ENCODE peak calls at places on chromosomes 16 and 17, in six cellular contexts. L is gastrocnemius medialis, Q is DND-41, K is adipocyte, D is endodermal cell, R is upper lobe of left lung. I is an unnamed sample. For H3K27me3, the result is how much of the 10 kb centered on the place peaks cover.

GRCh38 chr17:80086081-80086480 is 15.3 kb upstream of the GAA start:
- DNase-seq in L (no peak), D (no peak), K (no peak), Q (no peak), R (no peak), I (no peak)

GRCh38 chr16:81376880-81377279 is 62.1 kb downstream of the GAN start:
- DNase-seq in D (no peak), R (no peak), L (no peak), K (no peak), Q (no peak), I (peak)

GRCh38 chr16:71883849-71884638 is at the start of gene ZNF821:
- DNase-seq in K (peak), L (peak), D (peak), Q (peak), R (peak), I (peak)

GRCh38 chr17:7404737-7405412 is 978 bp upstream of the TMEM256 start:
- DNase-seq in D (peak), R (peak), K (no peak), L (no peak), Q (no peak), I (no peak)

GRCh38 chr17:67011527-67012175 is 32.7 kb upstream of the CACNG1 start:
- DNase-seq in D (no peak), Q (no peak), L (no peak), R (no peak), K (no peak), I (no peak)

GRCh38 chr17:57898487-57899311 is 48.9 kb upstream of the MRPS23 start:
- DNase-seq in L (peak), K (peak), Q (no peak), R (peak), D (peak), I (peak)

GRCh38 chr17:30296499-30297038 is 4.8 kb upstream of the BLMH start:
- DNase-seq in R (no peak), Q (no peak), K (no peak), L (no peak), D (no peak), I (no peak)

GRCh38 chr16:65229191-65229662 is 107.4 kb upstream of the CDH11 start:
- DNase-seq in D (no peak), Q (no peak), K (peak), R (no peak), L (no peak), I (peak)

GRCh38 chr16:14608111-14608566 is 21.9 kb downstream of the PARN start:
- DNase-seq in R (no peak), L (no peak), K (no peak), Q (no peak), D (no peak), I (no peak)

GRCh38 chr17:9842057-9842758 is 16.5 kb downstream of the GLP2R start:
- DNase-seq in R (no peak), D (peak), Q (no peak), K (peak), L (peak), I (peak)

GRCh38 chr17:16916557-16916920 is 55.4 kb downstream of the TNFRSF13B start:
- DNase-seq in K (no peak), D (no peak), R (no peak), L (no peak), Q (no peak), I (no peak)

GRCh38 chr17:9298776-9299295 is 276.8 kb downstream of the STX8 start:
- DNase-seq in K (no peak), L (no peak), D (peak), R (no peak), Q (no peak), I (no peak)

GRCh38 chr17:41689497-41690299 is 1.0 kb downstream of the EIF1 start:
- DNase-seq in K (peak), D (peak), R (no peak), L (no peak), Q (peak), I (peak)

GRCh38 chr17:81271226-81271625 is 23.9 kb downstream of the SLC38A10 start:
- DNase-seq in R (no peak), L (no peak), K (no peak), Q (no peak), D (no peak), I (no peak)

GRCh38 chr17:3695129-3695722 is 729 bp downstream of the P2RX5 start:
- DNase-seq in L (peak), D (peak), R (peak), Q (no peak), K (no peak), I (no peak)

GRCh38 chr16:72419638-72420037 is 247.7 kb upstream of the PMFBP1 start:
- DNase-seq in Q (no peak), K (no peak), R (no peak), D (no peak), L (no peak), I (no peak)

GRCh38 chr17:74775409-74776043 is 619 bp downstream of the NAT9 start:
- DNase-seq in L (no peak), K (no peak), R (no peak), Q (no peak), D (no peak), I (no peak)

GRCh38 chr17:18955009-18955408 is 3.0 kb downstream of the SLC5A10 start:
- DNase-seq in D (peak), K (no peak), R (no peak), L (no peak), Q (no peak), I (no peak)

GRCh38 chr16:24062270-24062817 is 193.8 kb upstream of the CACNG3 start:
- DNase-seq in L (no peak), R (no peak), D (no peak), Q (no peak), K (no peak), I (no peak)

GRCh38 chr16:23119570-23119969 is 29.7 kb downstream of the USP31 start:
- DNase-seq in K (peak), D (no peak), R (no peak), Q (no peak), L (no peak), I (peak)

GRCh38 chr16:1003551-1004347 is 22.2 kb downstream of the SOX8 start:
- DNase-seq in D (no peak), K (no peak), R (peak), L (no peak), Q (peak), I (peak)

GRCh38 chr16:30094541-30095165 is 1.4 kb downstream of the YPEL3 start:
- DNase-seq in L (no peak), Q (no peak), R (peak), K (no peak), D (no peak), I (no peak)

GRCh38 chr16:4345439-4346204 is 5.5 kb downstream of the PAM16 start:
- DNase-seq in D (no peak), R (no peak), K (no peak), Q (no peak), L (no peak), I (no peak)

GRCh38 chr16:53356478-53357207 is 77.6 kb upstream of the RBL2 start:
- DNase-seq in L (no peak), Q (no peak), D (peak), R (no peak), K (no peak), I (no peak)

GRCh38 chr16:15502041-15502725 is 67.8 kb downstream of the BMERB1 start:
- DNase-seq in R (no peak), K (peak), Q (no peak), L (no peak), D (peak), I (peak)

GRCh38 chr16:24036614-24037013 is 200.8 kb downstream of the PRKCB start:
- DNase-seq in R (no peak), D (peak), L (no peak), Q (peak), K (peak), I (peak)

GRCh38 chr17:32299579-32300158 is 34.0 kb downstream of the RHBDL3 start:
- DNase-seq in K (no peak), L (no peak), Q (no peak), D (no peak), R (no peak), I (no peak)

GRCh38 chr16:49282690-49283375 is 1.2 kb upstream of the CBLN1 start:
- DNase-seq in Q (no peak), L (no peak), K (no peak), R (peak), D (peak), I (no peak)

GRCh38 chr16:1667271-1667670 is 10.8 kb upstream of the JPT2 start:
- DNase-seq in Q (no peak), D (no peak), R (no peak), K (no peak), L (no peak), I (no peak)

GRCh38 chr17:80802626-80803450 is 188.8 kb upstream of the CHMP6 start:
- DNase-seq in L (no peak), D (peak), Q (no peak), R (no peak), K (no peak), I (no peak)

GRCh38 chr16:84236671-84237070 is 3.1 kb downstream of the KCNG4 start:
- DNase-seq in L (no peak), R (peak), Q (no peak), D (no peak), K (no peak), I (no peak)

GRCh38 chr16:84240455-84240854 is 643 bp upstream of the KCNG4 start:
- DNase-seq in Q (no peak), R (no peak), D (no peak), K (no peak), L (no peak), I (no peak)

GRCh38 chr16:84239910-84240309 is at the start of gene KCNG4:
- DNase-seq in R (no peak), L (no peak), Q (no peak), K (no peak), D (no peak), I (no peak)

GRCh38 chr16:84239186-84239790 is 524 bp downstream of the KCNG4 start:
- DNase-seq in Q (no peak), K (peak), L (no peak), D (no peak), R (no peak), I (peak)

GRCh38 chr16:84237994-84238750 is 1.6 kb downstream of the KCNG4 start:
- DNase-seq in R (no peak), D (no peak), K (no peak), L (no peak), Q (no peak), I (no peak)
- H3K27me3 ChIP-seq in R (under half), D (under half), K (half or more), L (under half), Q (under half), I (under half)

GRCh38 chr16:89574681-89575246 is 794 bp upstream of the CPNE7 start:
- DNase-seq in L (no peak), D (peak), R (peak), K (peak), Q (no peak), I (peak)
- H3K27me3 ChIP-seq in L (half or more), D (under half), R (under half), K (under half), Q (under half), I (under half)

DNA sequence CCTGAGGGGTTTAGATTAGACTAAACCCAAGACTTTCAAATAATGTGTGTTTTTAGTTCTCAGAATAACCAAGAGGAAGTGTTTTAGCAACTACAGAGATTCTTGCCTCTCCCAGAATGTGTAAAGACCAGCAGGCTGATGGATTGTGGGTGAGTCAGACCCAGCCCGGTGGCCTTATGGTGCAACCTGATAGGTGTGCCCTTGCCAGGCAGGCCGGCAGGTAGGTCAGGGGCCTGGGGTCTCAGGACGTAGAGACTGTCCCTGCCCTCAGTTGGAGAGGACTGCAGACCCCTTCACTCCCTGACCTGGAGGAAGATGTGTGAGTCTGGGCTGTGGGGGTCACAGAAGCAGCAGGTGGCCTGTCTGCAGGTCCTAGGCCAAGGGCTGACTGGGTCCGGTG is 47.2 kb upstream of the ACSF3 start:
- DNase-seq in Q (no peak), R (no peak), K (no peak), D (no peak), L (no peak), I (no peak)
- H3K27me3 ChIP-seq in Q (under half), R (under half), K (half or more), D (under half), L (under half), I (under half)

DNA sequence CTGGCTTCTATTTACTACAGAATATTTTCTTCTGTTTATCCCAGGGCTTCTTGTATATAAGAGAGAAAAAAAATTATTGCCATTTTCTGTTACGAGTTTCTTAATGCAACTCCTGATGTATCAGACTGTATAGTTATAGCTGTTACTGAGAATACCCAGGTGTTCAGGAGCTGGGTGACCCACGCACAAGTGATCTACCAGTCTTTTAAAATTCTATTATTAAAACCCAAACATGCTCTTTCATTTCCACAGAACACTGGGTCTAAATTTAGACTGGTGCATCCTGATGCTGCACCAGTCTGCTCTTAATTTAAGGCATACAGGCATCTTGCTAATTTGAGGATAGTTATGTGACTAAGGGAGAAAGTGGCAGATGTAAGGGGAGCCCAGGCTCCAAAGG is 31.2 kb upstream of the NLRP1 start:
- DNase-seq in L (no peak), R (no peak), D (no peak), K (no peak), Q (no peak), I (no peak)
- H3K27me3 ChIP-seq in L (under half), R (under half), D (under half), K (under half), Q (under half), I (under half)

I was measured in fibroblast of lung.